ENCODE peak calls at places on chromosomes 6 and 20, in ten cellular contexts. G is GM12892; S is fibroblast of mammary gland; R is lower lobe of right lung; E is AG08396; I is T-cell; D is activated CD4-positive, alpha-beta T cell treated with anti-CD3 and anti-CD28 coated beads, Interleukin-2, amount 50 U/mL, for 48 hours; Y is activated CD8-positive, alpha-beta T cell treated with anti-CD3 and anti-CD28 coated beads for 36 hours; H is activated CD4-positive, alpha-beta memory T cell treated with anti-CD3 and anti-CD28 coated beads, Interleukin-2, amount 10 ng/mL, durations not matched to agents 7 days and 5 days; B is naive thymus-derived CD4-positive, alpha-beta T cell. N is an unnamed sample.

GRCh38 chr20:50824137-50824536 is 29.3 kb downstream of the BCAS4 start:
- DNase-seq in G (no peak), S (peak), R (no peak), E (peak), I (no peak), D (no peak), Y (no peak), H (no peak), B (no peak), N (no peak)

GRCh38 chr6:88671624-88672023 is 291.8 kb downstream of the RNGTT start:
- DNase-seq in G (no peak), S (no peak), R (no peak), E (no peak), I (no peak), D (no peak), Y (no peak), H (no peak), B (no peak), N (no peak)

GRCh38 chr6:166877349-166877748 is 79.0 kb downstream of the RNASET2 start:
- DNase-seq in G (no peak), S (no peak), R (no peak), E (no peak), I (no peak), D (no peak), Y (no peak), H (no peak), B (no peak), N (no peak)

GRCh38 chr6:90650041-90650948 is 63.4 kb upstream of the MAP3K7 start:
- DNase-seq in G (no peak), S (no peak), R (no peak), E (no peak), I (no peak), D (no peak), Y (no peak), H (no peak), B (no peak), N (no peak)

GRCh38 chr20:46928580-46929132 is 34.0 kb downstream of the EYA2 start:
- DNase-seq in G (no peak), S (peak), R (no peak), E (peak), I (no peak), D (no peak), Y (no peak), H (no peak), B (no peak), N (no peak)

GRCh38 chr20:651713-652610 is 1.0 kb downstream of the SRXN1 start:
- DNase-seq in G (no peak), S (no peak), R (no peak), E (no peak), I (no peak), D (peak), Y (peak), H (no peak), B (no peak), N (peak)

GRCh38 chr6:147117580-147117979 is 86.6 kb upstream of the STXBP5 start:
- DNase-seq in G (no peak), S (peak), R (no peak), E (peak), I (no peak), D (no peak), Y (no peak), H (no peak), B (no peak), N (no peak)

GRCh38 chr6:75493400-75494064 is at the start of gene FILIP1:
- DNase-seq in G (no peak), S (peak), R (peak), E (peak), I (no peak), D (no peak), Y (no peak), H (no peak), B (no peak), N (peak)

GRCh38 chr6:43936476-43936875 is 166.5 kb downstream of the VEGFA start:
- DNase-seq in G (no peak), S (no peak), R (no peak), E (no peak), I (no peak), D (no peak), Y (no peak), H (no peak), B (no peak), N (no peak)

GRCh38 chr20:55386686-55387085 is 618.6 kb downstream of the CBLN4 start:
- DNase-seq in G (no peak), S (peak), R (no peak), E (no peak), I (no peak), D (no peak), Y (no peak), H (no peak), B (no peak), N (no peak)

GRCh38 chr6:163600331-163600730 is 185.8 kb downstream of the QKI start:
- DNase-seq in G (no peak), S (no peak), R (no peak), E (no peak), I (no peak), D (no peak), Y (no peak), H (no peak), B (no peak), N (no peak)

GRCh38 chr20:1185316-1185741 is 548 bp upstream of the TMEM74B start:
- DNase-seq in G (no peak), S (no peak), R (no peak), E (peak), I (no peak), D (peak), Y (peak), H (no peak), B (peak), N (peak)

GRCh38 chr6:167031082-167031709 is 32.0 kb downstream of the CEP43 start:
- DNase-seq in G (no peak), S (peak), R (no peak), E (no peak), I (no peak), D (no peak), Y (no peak), H (no peak), B (no peak), N (no peak)

GRCh38 chr6:37485259-37485658 is 14.4 kb downstream of the CCDC167 start:
- DNase-seq in G (no peak), S (no peak), R (no peak), E (peak), I (no peak), D (no peak), Y (no peak), H (no peak), B (no peak), N (peak)

GRCh38 chr6:6166064-6166463 is 154.4 kb downstream of the F13A1 start:
- DNase-seq in G (no peak), S (no peak), R (no peak), E (no peak), I (no peak), D (no peak), Y (no peak), H (no peak), B (no peak), N (no peak)

GRCh38 chr6:28807682-28808280 is 116.0 kb downstream of the TRIM27 start:
- DNase-seq in G (no peak), S (peak), R (no peak), E (peak), I (no peak), D (peak), Y (peak), H (no peak), B (no peak), N (peak)

GRCh38 chr20:32707691-32708581 is 34.2 kb upstream of the C20orf203 start:
- DNase-seq in G (no peak), S (no peak), R (no peak), E (peak), I (no peak), D (no peak), Y (no peak), H (no peak), B (no peak), N (no peak)

GRCh38 chr6:144482142-144482541 is 197.0 kb downstream of the UTRN start:
- DNase-seq in G (peak), S (peak), R (peak), E (peak), I (peak), D (peak), Y (peak), H (peak), B (peak), N (peak)

GRCh38 chr6:82396964-82397761 is 33.5 kb downstream of the TPBG start:
- DNase-seq in G (no peak), S (peak), R (no peak), E (peak), I (no peak), D (no peak), Y (no peak), H (no peak), B (no peak), N (no peak)

GRCh38 chr20:17854307-17854903 is 114.2 kb downstream of the SNX5 start:
- DNase-seq in G (no peak), S (peak), R (no peak), E (peak), I (no peak), D (no peak), Y (no peak), H (no peak), B (no peak), N (no peak)

N was measured in K562.